ENCODE peak calls at places on chromosomes 6 and 20, in eight cellular contexts. U is esophagus squamous epithelium; X is upper lobe of left lung; G is CD4-positive, alpha-beta T cell; Q is lower leg skin; D is mesothelial cell of epicardium; V is choroid plexus epithelial cell; J is keratinocyte. Z is an unnamed sample.
A peak's percentile ranks its signal among the peaks of the same experiment; 100 is the strongest.

GRCh38 chr6:155448823-155449789 is 6.5 kb downstream of the NOX3 start:
- DNase-seq in U (no peak), X (no peak), G (no peak), Q (no peak), D (no peak), V (no peak), J (no peak), Z (no peak)

GRCh38 chr20:58597021-58597940 is 53.8 kb upstream of the STX16 start:
- DNase-seq in U (no peak), X (no peak), G (no peak), Q (no peak), D (no peak), V (no peak), J (no peak), Z (no peak)

GRCh38 chr6:107418118-107418517 is 41.2 kb downstream of the PDSS2 start:
- DNase-seq in U (no peak), X (no peak), G (no peak), Q (no peak), D (no peak), V (peak; percentile 61), J (no peak), Z (no peak)

GRCh38 chr6:6749791-6750434 is 161.4 kb downstream of the LY86 start:
- DNase-seq in U (no peak), X (peak; percentile 39), G (peak; percentile 5), Q (peak; percentile 92), D (no peak), V (peak; percentile 91), J (no peak), Z (no peak)

GRCh38 chr20:14337400-14338171 is at the start of gene FLRT3:
- DNase-seq in U (no peak), X (no peak), G (no peak), Q (peak; percentile 86), D (peak; percentile 78), V (peak; percentile 98), J (peak; percentile 96), Z (peak; percentile 17)

GRCh38 chr20:38985603-38986170 is 23.5 kb downstream of the DHX35 start:
- DNase-seq in U (no peak), X (no peak), G (no peak), Q (no peak), D (no peak), V (peak; percentile 76), J (no peak), Z (no peak)

GRCh38 chr20:6501061-6501460 is 266.4 kb upstream of the BMP2 start:
- DNase-seq in U (no peak), X (no peak), G (no peak), Q (no peak), D (no peak), V (peak; percentile 34), J (peak; percentile 49), Z (no peak)

GRCh38 chr6:14865609-14866100 is 380.2 kb upstream of the JARID2 start:
- DNase-seq in U (no peak), X (no peak), G (no peak), Q (no peak), D (no peak), V (peak; percentile 12), J (no peak), Z (no peak)

GRCh38 chr6:149342525-149342924 is 25.0 kb downstream of the TAB2 start:
- DNase-seq in U (no peak), X (no peak), G (no peak), Q (no peak), D (no peak), V (no peak), J (no peak), Z (no peak)

GRCh38 chr20:25496968-25497401 is 88.3 kb downstream of the NINL start:
- DNase-seq in U (no peak), X (peak; percentile 27), G (no peak), Q (no peak), D (no peak), V (no peak), J (peak; percentile 95), Z (no peak)

GRCh38 chr6:110547266-110547964 is 71.0 kb upstream of the SLC22A16 start:
- DNase-seq in U (no peak), X (no peak), G (no peak), Q (no peak), D (no peak), V (peak; percentile 39), J (no peak), Z (no peak)

GRCh38 chr6:62236784-62237183 is 49.2 kb downstream of the KHDRBS2 start:
- DNase-seq in U (no peak), X (no peak), G (no peak), Q (no peak), D (no peak), V (no peak), J (no peak), Z (no peak)

GRCh38 chr6:5738211-5738610 is 268.5 kb downstream of the NRN1 start:
- DNase-seq in U (no peak), X (no peak), G (no peak), Q (no peak), D (no peak), V (no peak), J (no peak), Z (no peak)

GRCh38 chr6:142913511-142914047 is 31.4 kb downstream of the HIVEP2 start:
- DNase-seq in U (no peak), X (no peak), G (peak; percentile 54), Q (no peak), D (no peak), V (no peak), J (no peak), Z (peak; percentile 52)
- TF ChIP-seq CTCF in U (no peak), X (peak; percentile 6), G (peak; percentile 42), Q (no peak), D (no peak), V (no peak), J (no peak), Z (no peak)

GRCh38 chr6:81450180-81450579 is 302.3 kb downstream of the TENT5A start:
- DNase-seq in U (no peak), X (no peak), G (no peak), Q (no peak), D (no peak), V (peak; percentile 5), J (no peak), Z (no peak)
- TF ChIP-seq CTCF in U (no peak), X (no peak), G (no peak), Q (no peak), D (no peak), V (no peak), J (no peak), Z (no peak)

GRCh38 chr6:75933387-75933975 is 139.0 kb downstream of the IMPG1 start:
- DNase-seq in U (no peak), X (no peak), G (no peak), Q (no peak), D (no peak), V (no peak), J (no peak), Z (no peak)

GRCh38 chr6:75935473-75935793 is 137.0 kb downstream of the IMPG1 start:
- DNase-seq in U (no peak), X (no peak), G (no peak), Q (no peak), D (no peak), V (no peak), J (no peak), Z (no peak)

GRCh38 chr6:75934643-75935472 is 137.6 kb downstream of the IMPG1 start:
- DNase-seq in U (no peak), X (peak; percentile 84), G (no peak), Q (no peak), D (peak; percentile 50), V (peak; percentile 88), J (peak; percentile 15), Z (no peak)

GRCh38 chr6:75930954-75931689 is 141.3 kb downstream of the IMPG1 start:
- DNase-seq in U (no peak), X (no peak), G (no peak), Q (no peak), D (no peak), V (no peak), J (no peak), Z (no peak)

GRCh38 chr6:75932067-75932466 is 140.4 kb downstream of the IMPG1 start:
- DNase-seq in U (no peak), X (no peak), G (no peak), Q (no peak), D (peak; percentile 68), V (peak; percentile 53), J (no peak), Z (no peak)
- TF ChIP-seq CTCF in U (peak; percentile 19), X (no peak), G (no peak), Q (no peak), D (peak; percentile 53), V (peak; percentile 79), J (peak; percentile 58), Z (no peak)

GRCh38 chr6:21305827-21306469 is 287.6 kb upstream of the SOX4 start:
- DNase-seq in U (no peak), X (no peak), G (no peak), Q (no peak), D (no peak), V (peak; percentile 85), J (no peak), Z (no peak)
- TF ChIP-seq CTCF in U (no peak), X (peak; percentile 29), G (no peak), Q (no peak), D (no peak), V (peak; percentile 49), J (no peak), Z (no peak)